ENCODE peak calls at places on chromosome 2, in seven cellular contexts. E is right lobe of liver, M is Calu3, L is upper lobe of right lung, C is H9, G is heart right ventricle, Z is bronchial epithelial cell. W is an unnamed sample.
A peak's percentile ranks its signal among the peaks of the same experiment; 100 is the strongest.

GRCh38 chr2:221125691-221126090 is 446.4 kb downstream of the EPHA4 start:
- DNase-seq in E (no peak), M (no peak), L (no peak), C (no peak), G (no peak), Z (peak; percentile 90), W (no peak)

GRCh38 chr2:12074126-12074883 is 327.9 kb downstream of the LPIN1 start:
- DNase-seq in E (no peak), M (no peak), L (no peak), C (no peak), G (no peak), Z (no peak), W (no peak)

GRCh38 chr2:190205643-190206042 is 114.0 kb downstream of the HIBCH start:
- DNase-seq in E (no peak), M (no peak), L (no peak), C (no peak), G (no peak), Z (no peak), W (peak; percentile 39)

GRCh38 chr2:60707750-60708371 is 48.2 kb upstream of the PAPOLG start:
- DNase-seq in E (no peak), M (no peak), L (no peak), C (peak; percentile 43), G (no peak), Z (peak; percentile 34), W (peak; percentile 33)

GRCh38 chr2:24819442-24820174 is 26.4 kb downstream of the CENPO start:
- DNase-seq in E (no peak), M (no peak), L (no peak), C (no peak), G (no peak), Z (no peak), W (no peak)

GRCh38 chr2:5618271-5618670 is 73.9 kb upstream of the SOX11 start:
- DNase-seq in E (no peak), M (no peak), L (no peak), C (no peak), G (no peak), Z (no peak), W (no peak)

GRCh38 chr2:148670773-148671172 is 26.2 kb downstream of the EPC2 start:
- DNase-seq in E (no peak), M (no peak), L (no peak), C (no peak), G (no peak), Z (peak; percentile 67), W (no peak)

GRCh38 chr2:156486175-156486574 is 50.0 kb downstream of the GPD2 start:
- DNase-seq in E (no peak), M (no peak), L (no peak), C (no peak), G (no peak), Z (peak; percentile 53), W (no peak)

GRCh38 chr2:949894-950626 is 589 bp upstream of the SNTG2 start:
- DNase-seq in E (peak; percentile 33), M (no peak), L (no peak), C (peak; percentile 61), G (no peak), Z (no peak), W (no peak)

GRCh38 chr2:45242161-45242741 is 233.0 kb upstream of the SIX2 start:
- DNase-seq in E (no peak), M (no peak), L (no peak), C (no peak), G (no peak), Z (peak; percentile 44), W (peak; percentile 42)

GRCh38 chr2:45237128-45237527 is 227.9 kb upstream of the SIX2 start:
- DNase-seq in E (no peak), M (no peak), L (no peak), C (no peak), G (no peak), Z (no peak), W (no peak)

GRCh38 chr2:45236268-45236667 is 227.0 kb upstream of the SIX2 start:
- DNase-seq in E (no peak), M (no peak), L (no peak), C (no peak), G (no peak), Z (no peak), W (no peak)

GRCh38 chr2:45241061-45241561 is 231.9 kb upstream of the SIX2 start:
- DNase-seq in E (no peak), M (no peak), L (no peak), C (no peak), G (no peak), Z (peak; percentile 45), W (peak; percentile 62)

GRCh38 chr2:45237850-45238542 is 228.7 kb upstream of the SIX2 start:
- DNase-seq in E (no peak), M (peak; percentile 59), L (no peak), C (no peak), G (no peak), Z (peak; percentile 95), W (peak; percentile 96)
- TF ChIP-seq CTCF in E (no peak), M (no peak), L (no peak), C (no peak), G (no peak), Z (peak; percentile 20), W (peak; percentile 54)

GRCh38 chr2:192749606-192750200 is 555.0 kb upstream of the TMEFF2 start:
- DNase-seq in E (no peak), M (no peak), L (no peak), C (no peak), G (no peak), Z (peak; percentile 20), W (no peak)
- TF ChIP-seq CTCF in E (peak; percentile 17), M (peak; percentile 30), L (no peak), C (peak; percentile 63), G (no peak), Z (peak; percentile 36), W (no peak)

GRCh38 chr2:128304330-128304714 is 14.3 kb downstream of the HS6ST1 start:
- DNase-seq in E (peak; percentile 37), M (no peak), L (no peak), C (no peak), G (no peak), Z (no peak), W (no peak)

GRCh38 chr2:128305555-128306080 is 13.1 kb downstream of the HS6ST1 start:
- DNase-seq in E (peak; percentile 56), M (no peak), L (peak; percentile 60), C (no peak), G (peak; percentile 11), Z (peak; percentile 91), W (peak; percentile 46)

GRCh38 chr2:128303911-128304310 is 14.8 kb downstream of the HS6ST1 start:
- DNase-seq in E (no peak), M (no peak), L (no peak), C (no peak), G (no peak), Z (no peak), W (no peak)

GRCh38 chr2:128306081-128306930 is 12.4 kb downstream of the HS6ST1 start:
- DNase-seq in E (peak; percentile 86), M (no peak), L (peak; percentile 69), C (no peak), G (peak; percentile 40), Z (peak; percentile 88), W (peak; percentile 99)

DNA sequence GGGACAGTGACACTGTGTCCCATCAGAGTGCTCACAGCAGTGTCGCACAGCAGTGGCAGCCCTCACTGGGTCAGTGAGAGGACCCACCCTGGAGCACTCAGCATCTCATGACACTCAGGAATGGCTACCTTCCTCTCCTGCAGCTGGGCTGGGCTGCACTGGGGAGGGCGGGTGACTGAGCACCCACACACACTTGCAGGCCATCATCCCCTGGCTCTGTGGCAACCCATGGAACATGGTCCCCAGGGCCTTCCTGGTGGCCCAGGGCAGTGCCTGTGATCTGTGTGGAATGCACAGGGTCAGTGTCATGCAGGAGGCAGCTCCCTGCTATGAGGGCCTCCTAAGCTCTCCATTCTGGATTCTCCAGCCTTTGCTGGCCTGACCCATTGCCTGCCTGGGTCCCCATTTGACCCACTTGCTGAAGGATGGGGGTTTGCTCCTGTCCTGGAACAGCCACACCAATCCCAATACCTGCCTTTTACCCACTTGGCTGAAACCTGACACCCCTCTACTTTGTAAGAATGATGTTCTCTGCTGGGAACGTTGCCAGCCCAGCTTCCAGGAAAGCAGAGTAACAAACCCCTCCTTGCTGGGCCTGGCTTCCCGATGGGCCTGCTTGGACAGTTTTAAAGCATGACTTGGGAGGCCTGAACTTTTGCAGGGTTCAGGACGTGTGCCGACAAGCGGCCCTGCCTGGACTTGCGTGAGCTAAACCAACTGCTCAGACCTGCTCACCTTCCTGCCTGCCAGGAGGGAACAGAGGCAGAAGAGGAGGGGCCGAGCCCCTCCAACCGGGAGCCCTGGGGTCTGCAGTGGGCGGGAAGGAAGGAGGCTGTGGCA is 13.7 kb downstream of the HS6ST1 start:
- DNase-seq in E (peak; percentile 80), M (peak; percentile 72), L (peak; percentile 74), C (peak; percentile 68), G (peak; percentile 53), Z (peak; percentile 99), W (peak; percentile 96)
- TF ChIP-seq CTCF in E (no peak), M (no peak), L (no peak), C (no peak), G (no peak), Z (no peak), W (no peak)

GRCh38 chr2:71679481-71679880 is 226.1 kb downstream of the DYSF start:
- DNase-seq in E (no peak), M (no peak), L (no peak), C (no peak), G (no peak), Z (no peak), W (no peak)
- TF ChIP-seq CTCF in E (no peak), M (no peak), L (no peak), C (no peak), G (no peak), Z (no peak), W (no peak)

GRCh38 chr2:48471048-48471474 is 58.9 kb upstream of the STON1 start:
- DNase-seq in E (no peak), M (peak; percentile 39), L (no peak), C (no peak), G (no peak), Z (peak; percentile 70), W (peak; percentile 69)
- TF ChIP-seq CTCF in E (peak; percentile 74), M (peak; percentile 38), L (peak; percentile 66), C (peak; percentile 87), G (peak; percentile 53), Z (peak; percentile 49), W (peak; percentile 75)

DNA sequence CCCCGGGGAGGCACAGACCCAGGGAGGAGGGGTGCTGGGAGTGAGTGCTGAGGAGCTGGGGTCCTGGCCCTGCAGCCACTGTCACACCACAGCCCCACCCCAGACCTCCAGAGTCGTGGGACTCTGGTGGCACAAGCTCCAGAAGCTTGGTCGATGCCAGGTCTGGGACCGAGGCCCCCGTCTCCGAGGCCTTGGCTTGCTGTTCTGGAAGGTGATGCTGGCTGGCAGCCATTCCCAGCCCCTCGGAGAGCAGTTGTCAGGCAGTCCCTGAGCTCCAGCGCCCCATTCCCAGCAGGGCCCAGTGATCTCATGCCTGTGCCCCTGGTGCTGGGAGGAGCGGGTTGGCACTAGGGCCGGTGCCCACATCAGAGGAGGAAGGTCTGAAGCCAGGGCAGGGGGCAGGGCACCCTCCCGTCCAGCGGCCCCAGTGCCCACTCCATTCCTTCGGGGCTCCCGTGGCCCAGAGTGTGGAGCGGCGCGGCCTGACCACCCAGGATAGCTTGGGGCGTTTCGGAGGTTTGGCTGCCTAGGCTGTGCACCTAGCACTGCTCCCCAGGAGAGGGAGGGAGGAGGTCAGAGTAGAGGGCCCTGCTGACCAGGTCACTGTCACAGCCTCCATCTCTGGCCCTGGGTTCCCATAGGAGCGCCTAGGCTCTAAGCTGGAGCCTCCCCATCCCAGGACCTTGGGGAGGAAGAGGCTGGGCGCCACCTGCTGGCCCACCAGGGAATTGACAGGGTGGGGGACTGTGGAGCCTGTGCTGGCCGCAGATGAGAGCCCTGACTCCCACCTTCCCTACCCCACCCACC is 16.8 kb upstream of the ALPI start:
- DNase-seq in E (no peak), M (peak; percentile 74), L (peak; percentile 66), C (peak; percentile 63), G (no peak), Z (no peak), W (no peak)
- TF ChIP-seq CTCF in E (peak; percentile 58), M (peak; percentile 88), L (peak; percentile 57), C (peak; percentile 68), G (peak; percentile 66), Z (peak; percentile 49), W (peak; percentile 30)